ENCODE peak calls at places on chromosomes 1 and 21, in eight cellular contexts. M is M059J; F is stimulated activated CD8-positive, alpha-beta memory T cell treated with anti-CD3 and anti-CD28 coated beads, Interleukin-15, amount 100 ng/mL, for 24 hours; C is KG1; B is LHCN-M2; T is right lobe of liver; D is GM12865; A is CD4-positive, alpha-beta T cell. J is an unnamed sample.

GRCh38 chr1:25549273-25550154 is 6.1 kb downstream of the LDLRAP1 start:
- DNase-seq in B (peak; percentile 37), C (peak; percentile 78), T (no peak), D (peak; percentile 96), F (peak; percentile 50), A (peak; percentile 72), M (peak; percentile 79), J (peak; percentile 13)

GRCh38 chr1:172638885-172639831 is 19.7 kb upstream of the FASLG start:
- DNase-seq in T (no peak), B (peak; percentile 97), M (peak; percentile 98), C (peak; percentile 54), D (peak; percentile 79), F (peak; percentile 34), A (peak; percentile 68), J (peak; percentile 95)

GRCh38 chr1:25731626-25732370 is 68.2 kb upstream of the SELENON start:
- DNase-seq in D (no peak), B (no peak), C (no peak), A (no peak), M (no peak), F (no peak), T (no peak), J (no peak)

GRCh38 chr1:111503585-111504060 is at the start of the genes ADORA3 and TMIGD3:
- DNase-seq in A (no peak), F (no peak), M (no peak), D (peak; percentile 60), T (no peak), B (no peak), C (peak; percentile 39), J (no peak)

GRCh38 chr1:83546863-83547262 is 452.1 kb downstream of the TTLL7 start:
- DNase-seq in C (no peak), T (no peak), D (no peak), F (no peak), B (no peak), M (peak; percentile 17), A (no peak), J (no peak)

GRCh38 chr1:42737257-42737656 is 2.8 kb downstream of the CLDN19 start:
- DNase-seq in F (no peak), D (peak; percentile 55), C (peak; percentile 67), M (no peak), T (peak; percentile 62), A (no peak), B (no peak), J (no peak)

GRCh38 chr21:17612565-17613241 is at the start of gene BTG3:
- DNase-seq in A (peak; percentile 64), T (peak; percentile 87), B (peak; percentile 76), M (peak; percentile 80), C (peak; percentile 66), F (peak; percentile 66), D (peak; percentile 90), J (peak; percentile 76)

GRCh38 chr1:211885746-211886522 is 55.4 kb upstream of the LPGAT1 start:
- DNase-seq in C (no peak), T (no peak), D (no peak), M (peak; percentile 11), A (no peak), F (no peak), B (no peak), J (no peak)

GRCh38 chr1:26203642-26204318 is 13.4 kb downstream of the CATSPER4 start:
- DNase-seq in M (no peak), D (no peak), F (no peak), T (no peak), B (no peak), A (no peak), C (no peak), J (no peak)

GRCh38 chr1:204348722-204349121 is 11.0 kb downstream of the PLEKHA6 start:
- DNase-seq in D (no peak), F (no peak), C (no peak), B (peak; percentile 59), A (no peak), M (peak; percentile 57), T (no peak), J (no peak)

GRCh38 chr1:242723044-242723742 is 198.7 kb upstream of the PLD5 start:
- DNase-seq in M (no peak), B (no peak), T (no peak), A (no peak), D (no peak), F (no peak), C (no peak), J (no peak)

GRCh38 chr1:205271277-205271676 is 43.5 kb downstream of the TMCC2 start:
- DNase-seq in F (no peak), M (no peak), B (no peak), C (no peak), T (no peak), D (no peak), A (no peak), J (peak; percentile 83)

GRCh38 chr1:27527223-27527856 is 37.4 kb upstream of the WASF2 start:
- DNase-seq in T (no peak), F (no peak), B (peak; percentile 88), M (peak; percentile 48), C (no peak), D (no peak), A (peak; percentile 83), J (no peak)

GRCh38 chr21:14259669-14260458 is 43.9 kb downstream of the RBM11 start:
- DNase-seq in B (peak; percentile 34), C (no peak), D (peak; percentile 25), A (no peak), F (no peak), M (peak; percentile 52), T (no peak), J (peak; percentile 32)

GRCh38 chr1:938088-938683 is 14.5 kb downstream of the SAMD11 start:
- DNase-seq in B (no peak), A (no peak), F (no peak), T (peak; percentile 77), D (no peak), M (peak; percentile 94), C (no peak), J (peak; percentile 27)

GRCh38 chr1:31745071-31745897 is 18.9 kb downstream of the ADGRB2 start:
- DNase-seq in M (peak; percentile 56), C (peak; percentile 23), A (no peak), T (peak; percentile 50), B (peak; percentile 43), D (peak; percentile 63), F (no peak), J (peak; percentile 58)

GRCh38 chr1:197486948-197487347 is 218.9 kb downstream of the CRB1 start:
- DNase-seq in F (no peak), B (peak; percentile 39), C (no peak), T (no peak), D (peak; percentile 9), M (peak; percentile 18), A (no peak), J (no peak)

GRCh38 chr1:205827623-205828022 is 14.6 kb upstream of the SLC41A1 start:
- DNase-seq in M (no peak), D (no peak), C (no peak), F (no peak), B (peak; percentile 16), A (no peak), T (no peak), J (no peak)

GRCh38 chr1:29043270-29043971 is 80.3 kb downstream of the TMEM200B start:
- DNase-seq in T (no peak), D (no peak), B (no peak), C (no peak), F (no peak), M (no peak), A (no peak), J (no peak)

GRCh38 chr1:160789702-160790611 is 6.0 kb upstream of the LY9 start:
- DNase-seq in F (no peak), B (no peak), M (peak; percentile 16), D (peak; percentile 86), C (no peak), T (no peak), A (no peak), J (no peak)

GRCh38 chr1:182213163-182213562 is 151.7 kb upstream of the ZNF648 start:
- DNase-seq in F (no peak), T (no peak), B (no peak), C (no peak), A (no peak), M (no peak), D (no peak), J (no peak)

GRCh38 chr1:200181861-200182260 is 154.4 kb downstream of the NR5A2 start:
- DNase-seq in T (no peak), C (no peak), D (no peak), B (no peak), A (no peak), M (peak; percentile 16), F (no peak), J (no peak)

GRCh38 chr1:71089536-71090270 is 8.9 kb upstream of the ZRANB2 start:
- DNase-seq in D (no peak), T (no peak), F (no peak), B (peak; percentile 76), C (no peak), M (peak; percentile 69), A (no peak), J (peak; percentile 88)

GRCh38 chr1:169102567-169102966 is 3.9 kb upstream of the ATP1B1 start:
- DNase-seq in A (no peak), F (no peak), M (peak; percentile 78), B (peak; percentile 63), C (no peak), D (no peak), T (no peak), J (peak; percentile 60)

GRCh38 chr21:43196789-43197188 is 28.0 kb downstream of the CRYAA start:
- DNase-seq in B (peak; percentile 63), M (no peak), T (no peak), A (no peak), D (no peak), F (no peak), C (no peak), J (no peak)

GRCh38 chr1:24745711-24746582 is 700 bp downstream of the CLIC4 start:
- DNase-seq in M (peak; percentile 74), D (peak; percentile 60), C (peak; percentile 44), F (no peak), B (peak; percentile 71), T (peak; percentile 49), A (no peak), J (peak; percentile 75)

GRCh38 chr1:171965802-171966201 is 124.5 kb downstream of the DNM3 start:
- DNase-seq in C (no peak), T (no peak), A (no peak), D (no peak), M (peak; percentile 30), B (peak; percentile 1), F (no peak), J (peak; percentile 6)

GRCh38 chr1:101002551-101002950 is 23.0 kb downstream of the DPH5 start:
- DNase-seq in C (peak; percentile 28), D (peak; percentile 27), A (no peak), T (no peak), B (peak; percentile 18), M (peak; percentile 88), F (no peak), J (peak; percentile 16)

GRCh38 chr1:50152236-50152635 is 43.5 kb downstream of the ELAVL4 start:
- DNase-seq in A (no peak), F (no peak), B (no peak), D (no peak), C (no peak), M (no peak), T (no peak), J (no peak)

GRCh38 chr1:8815582-8816285 is 1.7 kb downstream of the RERE start:
- DNase-seq in D (no peak), M (peak; percentile 15), T (no peak), A (no peak), B (no peak), C (no peak), F (no peak), J (peak; percentile 13)

GRCh38 chr1:224959121-224959520 is 29.6 kb downstream of the DNAH14 start:
- DNase-seq in M (no peak), F (no peak), D (no peak), B (no peak), C (no peak), A (no peak), T (no peak), J (no peak)

J was measured in HCEC 1CT.